ENCODE peak calls at places on chromosomes 12 and 14, in six cellular contexts. U, H, T, S, B and I are unnamed samples.

GRCh38 chr12:57063991-57064725 is 14.2 kb upstream of the MYO1A start:
- DNase-seq in H (no peak), U (no peak), S (peak), T (no peak), B (no peak), I (no peak)

GRCh38 chr12:109888179-109889020 is 8.1 kb upstream of the GLTP start:
- DNase-seq in U (no peak), S (peak), H (no peak), T (peak), B (no peak), I (no peak)

GRCh38 chr14:60485600-60486251 is at the start of gene C14orf39:
- DNase-seq in B (no peak), H (peak), T (no peak), S (no peak), U (peak), I (no peak)

GRCh38 chr14:100590726-100591452 is 3.7 kb upstream of the BEGAIN start:
- DNase-seq in S (no peak), T (no peak), H (no peak), B (no peak), U (no peak), I (no peak)

GRCh38 chr12:48995061-48995879 is 3.9 kb downstream of the DDN start:
- DNase-seq in H (peak), S (no peak), T (peak), B (peak), U (peak), I (peak)

GRCh38 chr12:52363111-52363679 is 4.1 kb downstream of the KRT85 start:
- DNase-seq in U (no peak), T (no peak), H (no peak), S (no peak), B (no peak), I (no peak)

GRCh38 chr14:85618978-85619377 is 89.0 kb downstream of the FLRT2 start:
- DNase-seq in S (no peak), B (no peak), U (no peak), T (no peak), H (no peak), I (no peak)

GRCh38 chr12:98869886-98870285 is 224.8 kb downstream of the APAF1 start:
- DNase-seq in B (no peak), H (no peak), S (no peak), U (no peak), T (no peak), I (no peak)

GRCh38 chr14:79186523-79186922 is 1016.4 kb downstream of the NRXN3 start:
- DNase-seq in U (no peak), S (no peak), H (no peak), T (no peak), B (no peak), I (no peak)

GRCh38 chr14:88563845-88564244 is 1.0 kb downstream of the ZC3H14 start:
- DNase-seq in B (no peak), T (no peak), H (no peak), U (no peak), S (no peak), I (no peak)

GRCh38 chr12:26068503-26068902 is 56.3 kb downstream of the BHLHE41 start:
- DNase-seq in U (no peak), T (no peak), B (no peak), H (no peak), S (no peak), I (no peak)

GRCh38 chr12:90299121-90299520 is 590.5 kb upstream of the ATP2B1 start:
- DNase-seq in H (no peak), U (no peak), B (no peak), S (peak), T (no peak), I (no peak)

GRCh38 chr12:28780960-28781359 is 368.1 kb upstream of the FAR2 start:
- DNase-seq in B (no peak), T (no peak), S (no peak), U (no peak), H (no peak), I (no peak)

GRCh38 chr14:94309721-94310120 is 13.4 kb downstream of the SERPINA6 start:
- DNase-seq in H (no peak), S (no peak), B (no peak), U (no peak), T (no peak), I (no peak)

DNA sequence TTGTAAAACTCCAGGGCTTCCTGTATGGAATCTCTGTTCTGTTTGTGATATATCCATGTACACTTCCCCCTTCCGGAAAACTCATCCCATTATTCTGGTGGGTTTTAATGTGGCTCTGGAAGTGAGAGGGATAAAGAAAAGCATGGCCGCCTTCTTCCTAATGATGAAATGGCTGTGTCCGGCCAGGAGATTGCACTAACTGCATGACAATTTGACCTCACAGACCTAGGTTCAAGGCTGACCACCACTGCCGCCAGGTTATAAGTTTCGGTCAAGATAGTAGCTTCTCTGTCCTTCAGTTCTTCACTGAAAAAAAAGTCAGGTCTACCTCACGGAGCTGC is 41.0 kb upstream of the NPAS3 start:
- DNase-seq in B (no peak), H (no peak), T (no peak), S (no peak), U (no peak), I (no peak)
- TF ChIP-seq ZNF274 in B (no peak), H (no peak), T (no peak), S (no peak), U (no peak), I (no peak)

GRCh38 chr14:33512201-33512600 is 438.7 kb downstream of the EGLN3 start:
- DNase-seq in B (no peak), T (no peak), S (no peak), U (no peak), H (no peak), I (no peak)
- TF ChIP-seq ZNF274 in B (no peak), T (no peak), S (no peak), U (no peak), H (no peak), I (no peak)

GRCh38 chr14:92850492-92850891 is 56.4 kb downstream of the GOLGA5 start:
- DNase-seq in U (no peak), H (no peak), S (no peak), T (no peak), B (no peak), I (no peak)

GRCh38 chr14:92848941-92849340 is 54.8 kb downstream of the GOLGA5 start:
- DNase-seq in H (no peak), B (no peak), S (no peak), T (no peak), U (no peak), I (no peak)

GRCh38 chr14:92847220-92848148 is 53.4 kb downstream of the GOLGA5 start:
- DNase-seq in H (no peak), B (no peak), T (no peak), U (no peak), S (no peak), I (no peak)

GRCh38 chr14:92844220-92844619 is 50.1 kb downstream of the GOLGA5 start:
- DNase-seq in H (no peak), T (no peak), S (peak), B (no peak), U (no peak), I (no peak)

GRCh38 chr14:92846162-92846897 is 52.2 kb downstream of the GOLGA5 start:
- DNase-seq in S (peak), T (peak), B (no peak), H (no peak), U (no peak), I (no peak)
- TF ChIP-seq ZNF274 in S (no peak), T (no peak), B (no peak), H (no peak), U (no peak), I (no peak)

GRCh38 chr12:104436790-104437189 is 20.0 kb upstream of the CHST11 start:
- DNase-seq in S (no peak), U (no peak), B (no peak), H (no peak), T (no peak), I (no peak)

GRCh38 chr12:104434129-104434528 is 22.6 kb upstream of the CHST11 start:
- DNase-seq in T (no peak), S (no peak), B (no peak), H (no peak), U (no peak), I (no peak)

GRCh38 chr12:104435175-104435574 is 21.6 kb upstream of the CHST11 start:
- DNase-seq in H (no peak), B (no peak), S (no peak), T (no peak), U (no peak), I (no peak)

GRCh38 chr12:104435765-104436164 is 21.0 kb upstream of the CHST11 start:
- DNase-seq in H (no peak), B (no peak), S (no peak), T (no peak), U (no peak), I (no peak)

GRCh38 chr12:104433061-104433460 is 23.7 kb upstream of the CHST11 start:
- DNase-seq in U (no peak), T (no peak), S (no peak), B (no peak), H (no peak), I (no peak)
- TF ChIP-seq ZNF274 in U (no peak), T (no peak), S (no peak), B (no peak), H (no peak), I (no peak)

GRCh38 chr14:92651793-92652382 is 96.5 kb downstream of the LGMN start:
- DNase-seq in B (no peak), T (no peak), U (no peak), H (no peak), S (no peak), I (no peak)
- TF ChIP-seq ZNF274 in B (no peak), T (no peak), U (no peak), H (no peak), S (no peak), I (no peak)